ENCODE peak calls at places on chromosomes 1 and 21, in seven cellular contexts. S, A, W, J, U, M and F are unnamed samples.

GRCh38 chr21:27759091-27759659 is 792.3 kb upstream of the ADAMTS5 start:
- DNase-seq in S (peak), A (no peak), W (peak), J (peak), U (peak), M (peak), F (no peak)

GRCh38 chr1:81695741-81696140 is 105.0 kb upstream of the ADGRL2 start:
- DNase-seq in S (no peak), A (no peak), W (peak), J (no peak), U (no peak), M (no peak), F (no peak)

GRCh38 chr1:228434674-228435073 is 18.0 kb upstream of the TRIM17 start:
- DNase-seq in S (no peak), A (no peak), W (no peak), J (no peak), U (no peak), M (no peak), F (no peak)

GRCh38 chr21:16330340-16331319 is 600.8 kb downstream of the USP25 start:
- DNase-seq in S (no peak), A (peak), W (peak), J (peak), U (peak), M (peak), F (no peak)

GRCh38 chr21:34029724-34030528 is 43.5 kb upstream of the MRPS6 start:
- DNase-seq in S (no peak), A (no peak), W (peak), J (peak), U (peak), M (peak), F (peak)

GRCh38 chr1:26784023-26784871 is 3.5 kb upstream of the PIGV start:
- DNase-seq in S (peak), A (no peak), W (peak), J (peak), U (peak), M (peak), F (no peak)

GRCh38 chr1:1891349-1892078 is 627 bp upstream of the GNB1 start:
- DNase-seq in S (peak), A (no peak), W (peak), J (peak), U (peak), M (no peak), F (peak)

GRCh38 chr1:216606047-216606637 is 117.1 kb downstream of the ESRRG start:
- DNase-seq in S (no peak), A (no peak), W (no peak), J (no peak), U (peak), M (no peak), F (no peak)

GRCh38 chr1:85952460-85952859 is 204.1 kb downstream of the COL24A1 start:
- DNase-seq in S (no peak), A (no peak), W (no peak), J (peak), U (no peak), M (no peak), F (no peak)

GRCh38 chr1:218494449-218494852 is 149.3 kb downstream of the TGFB2 start:
- DNase-seq in S (no peak), A (no peak), W (no peak), J (no peak), U (no peak), M (no peak), F (no peak)

GRCh38 chr1:90357980-90358379 is 359.1 kb downstream of the BARHL2 start:
- DNase-seq in S (no peak), A (no peak), W (no peak), J (no peak), U (no peak), M (no peak), F (no peak)

GRCh38 chr1:27544818-27545612 is 55.0 kb upstream of the WASF2 start:
- DNase-seq in S (peak), A (no peak), W (peak), J (no peak), U (no peak), M (no peak), F (no peak)

GRCh38 chr1:93021539-93022134 is 57.4 kb upstream of the MTF2 start:
- DNase-seq in S (no peak), A (no peak), W (peak), J (peak), U (peak), M (peak), F (no peak)

GRCh38 chr1:165501975-165502358 is 41.8 kb upstream of the LRRC52 start:
- DNase-seq in S (no peak), A (no peak), W (no peak), J (no peak), U (no peak), M (no peak), F (no peak)